ENCODE peak calls at places on chromosomes 2 and 18, in five cellular contexts. One of them, this sample, is unnamed.

GRCh38 chr2:84704505-84705244 is 176.2 kb downstream of the TRABD2A start:
- DNase-seq in tibial nerve: no peak
- DNase-seq in HEK293T: no peak
- DNase-seq in activated CD4-positive, alpha-beta T cell treated with anti-CD3 and anti-CD28 coated beads, Interleukin-2, amount 10 ng/mL, durations not matched to agents 7 days and 5 days: no peak
- DNase-seq in activated CD8-positive, alpha-beta memory T cell treated with anti-CD3 and anti-CD28 coated beads for 1 hour: no peak
- DNase-seq in this sample: no peak

GRCh38 chr2:176562359-176563043 is 293.3 kb downstream of the MTX2 start:
- DNase-seq in tibial nerve: no peak
- DNase-seq in HEK293T: no peak
- DNase-seq in activated CD4-positive, alpha-beta T cell treated with anti-CD3 and anti-CD28 coated beads, Interleukin-2, amount 10 ng/mL, durations not matched to agents 7 days and 5 days: no peak
- DNase-seq in activated CD8-positive, alpha-beta memory T cell treated with anti-CD3 and anti-CD28 coated beads for 1 hour: no peak
- DNase-seq in this sample: peak; percentile 55

GRCh38 chr2:133600231-133600630 is 32.0 kb upstream of the NCKAP5 start:
- DNase-seq in tibial nerve: no peak
- DNase-seq in HEK293T: no peak
- DNase-seq in activated CD4-positive, alpha-beta T cell treated with anti-CD3 and anti-CD28 coated beads, Interleukin-2, amount 10 ng/mL, durations not matched to agents 7 days and 5 days: no peak
- DNase-seq in activated CD8-positive, alpha-beta memory T cell treated with anti-CD3 and anti-CD28 coated beads for 1 hour: no peak
- DNase-seq in this sample: no peak

GRCh38 chr2:39435974-39436591 is 1.0 kb downstream of the MAP4K3 start:
- DNase-seq in tibial nerve: peak; percentile 22
- DNase-seq in HEK293T: no peak
- DNase-seq in activated CD4-positive, alpha-beta T cell treated with anti-CD3 and anti-CD28 coated beads, Interleukin-2, amount 10 ng/mL, durations not matched to agents 7 days and 5 days: no peak
- DNase-seq in activated CD8-positive, alpha-beta memory T cell treated with anti-CD3 and anti-CD28 coated beads for 1 hour: no peak
- DNase-seq in this sample: no peak

GRCh38 chr2:237207641-237208040 is 122.0 kb downstream of the COPS8 start:
- DNase-seq in tibial nerve: peak; percentile 48
- DNase-seq in HEK293T: no peak
- DNase-seq in activated CD4-positive, alpha-beta T cell treated with anti-CD3 and anti-CD28 coated beads, Interleukin-2, amount 10 ng/mL, durations not matched to agents 7 days and 5 days: no peak
- DNase-seq in activated CD8-positive, alpha-beta memory T cell treated with anti-CD3 and anti-CD28 coated beads for 1 hour: no peak
- DNase-seq in this sample: peak; percentile 70

GRCh38 chr18:48580782-48581181 is 42.0 kb downstream of the CTIF start:
- DNase-seq in tibial nerve: no peak
- DNase-seq in HEK293T: no peak
- DNase-seq in activated CD4-positive, alpha-beta T cell treated with anti-CD3 and anti-CD28 coated beads, Interleukin-2, amount 10 ng/mL, durations not matched to agents 7 days and 5 days: no peak
- DNase-seq in activated CD8-positive, alpha-beta memory T cell treated with anti-CD3 and anti-CD28 coated beads for 1 hour: no peak
- DNase-seq in this sample: no peak

GRCh38 chr18:22285299-22286140 is 116.1 kb downstream of the GATA6 start:
- DNase-seq in tibial nerve: no peak
- DNase-seq in HEK293T: no peak
- DNase-seq in activated CD4-positive, alpha-beta T cell treated with anti-CD3 and anti-CD28 coated beads, Interleukin-2, amount 10 ng/mL, durations not matched to agents 7 days and 5 days: no peak
- DNase-seq in activated CD8-positive, alpha-beta memory T cell treated with anti-CD3 and anti-CD28 coated beads for 1 hour: no peak
- DNase-seq in this sample: no peak

GRCh38 chr2:102037681-102038080 is 45.9 kb downstream of the IL1R2 start:
- DNase-seq in tibial nerve: peak; percentile 52
- DNase-seq in HEK293T: no peak
- DNase-seq in activated CD4-positive, alpha-beta T cell treated with anti-CD3 and anti-CD28 coated beads, Interleukin-2, amount 10 ng/mL, durations not matched to agents 7 days and 5 days: no peak
- DNase-seq in activated CD8-positive, alpha-beta memory T cell treated with anti-CD3 and anti-CD28 coated beads for 1 hour: no peak
- DNase-seq in this sample: peak; percentile 74

GRCh38 chr2:237236188-237236587 is 150.5 kb downstream of the COPS8 start:
- DNase-seq in tibial nerve: no peak
- DNase-seq in HEK293T: no peak
- DNase-seq in activated CD4-positive, alpha-beta T cell treated with anti-CD3 and anti-CD28 coated beads, Interleukin-2, amount 10 ng/mL, durations not matched to agents 7 days and 5 days: no peak
- DNase-seq in activated CD8-positive, alpha-beta memory T cell treated with anti-CD3 and anti-CD28 coated beads for 1 hour: no peak
- DNase-seq in this sample: no peak

GRCh38 chr2:70907130-70907756 is 28.5 kb upstream of the ATP6V1B1 start:
- DNase-seq in tibial nerve: no peak
- DNase-seq in HEK293T: no peak
- DNase-seq in activated CD4-positive, alpha-beta T cell treated with anti-CD3 and anti-CD28 coated beads, Interleukin-2, amount 10 ng/mL, durations not matched to agents 7 days and 5 days: no peak
- DNase-seq in activated CD8-positive, alpha-beta memory T cell treated with anti-CD3 and anti-CD28 coated beads for 1 hour: no peak
- DNase-seq in this sample: peak; percentile 9

GRCh38 chr18:7524786-7525185 is 42.3 kb upstream of the PTPRM start:
- DNase-seq in tibial nerve: no peak
- DNase-seq in HEK293T: no peak
- DNase-seq in activated CD4-positive, alpha-beta T cell treated with anti-CD3 and anti-CD28 coated beads, Interleukin-2, amount 10 ng/mL, durations not matched to agents 7 days and 5 days: no peak
- DNase-seq in activated CD8-positive, alpha-beta memory T cell treated with anti-CD3 and anti-CD28 coated beads for 1 hour: no peak
- DNase-seq in this sample: peak; percentile 28

GRCh38 chr2:240393831-240394410 is 41.5 kb upstream of the GPC1 start:
- DNase-seq in tibial nerve: no peak
- DNase-seq in HEK293T: no peak
- DNase-seq in activated CD4-positive, alpha-beta T cell treated with anti-CD3 and anti-CD28 coated beads, Interleukin-2, amount 10 ng/mL, durations not matched to agents 7 days and 5 days: no peak
- DNase-seq in activated CD8-positive, alpha-beta memory T cell treated with anti-CD3 and anti-CD28 coated beads for 1 hour: no peak
- DNase-seq in this sample: peak; percentile 70

GRCh38 chr2:236049981-236050380 is 118.2 kb downstream of the GBX2 start:
- DNase-seq in tibial nerve: no peak
- DNase-seq in HEK293T: no peak
- DNase-seq in activated CD4-positive, alpha-beta T cell treated with anti-CD3 and anti-CD28 coated beads, Interleukin-2, amount 10 ng/mL, durations not matched to agents 7 days and 5 days: peak; percentile 26
- DNase-seq in activated CD8-positive, alpha-beta memory T cell treated with anti-CD3 and anti-CD28 coated beads for 1 hour: no peak
- DNase-seq in this sample: no peak

GRCh38 chr2:168456526-168457176 is 579 bp downstream of the CERS6 start:
- DNase-seq in tibial nerve: no peak
- DNase-seq in HEK293T: peak; percentile 55
- DNase-seq in activated CD4-positive, alpha-beta T cell treated with anti-CD3 and anti-CD28 coated beads, Interleukin-2, amount 10 ng/mL, durations not matched to agents 7 days and 5 days: peak; percentile 45
- DNase-seq in activated CD8-positive, alpha-beta memory T cell treated with anti-CD3 and anti-CD28 coated beads for 1 hour: peak; percentile 10
- DNase-seq in this sample: no peak

GRCh38 chr2:160157861-160158813 is 41.9 kb downstream of the ITGB6 start:
- DNase-seq in tibial nerve: no peak
- DNase-seq in HEK293T: no peak
- DNase-seq in activated CD4-positive, alpha-beta T cell treated with anti-CD3 and anti-CD28 coated beads, Interleukin-2, amount 10 ng/mL, durations not matched to agents 7 days and 5 days: no peak
- DNase-seq in activated CD8-positive, alpha-beta memory T cell treated with anti-CD3 and anti-CD28 coated beads for 1 hour: no peak
- DNase-seq in this sample: peak; percentile 57

GRCh38 chr2:219525533-219526232 is 11.4 kb downstream of the ASIC4 start:
- DNase-seq in tibial nerve: no peak
- DNase-seq in HEK293T: no peak
- DNase-seq in activated CD4-positive, alpha-beta T cell treated with anti-CD3 and anti-CD28 coated beads, Interleukin-2, amount 10 ng/mL, durations not matched to agents 7 days and 5 days: no peak
- DNase-seq in activated CD8-positive, alpha-beta memory T cell treated with anti-CD3 and anti-CD28 coated beads for 1 hour: no peak
- DNase-seq in this sample: no peak

GRCh38 chr18:62505669-62506494 is 16.9 kb upstream of the ZCCHC2 start:
- DNase-seq in tibial nerve: no peak
- DNase-seq in HEK293T: no peak
- DNase-seq in activated CD4-positive, alpha-beta T cell treated with anti-CD3 and anti-CD28 coated beads, Interleukin-2, amount 10 ng/mL, durations not matched to agents 7 days and 5 days: peak; percentile 43
- DNase-seq in activated CD8-positive, alpha-beta memory T cell treated with anti-CD3 and anti-CD28 coated beads for 1 hour: no peak
- DNase-seq in this sample: no peak

GRCh38 chr18:7821784-7822183 is 254.7 kb downstream of the PTPRM start:
- DNase-seq in tibial nerve: no peak
- DNase-seq in HEK293T: no peak
- DNase-seq in activated CD4-positive, alpha-beta T cell treated with anti-CD3 and anti-CD28 coated beads, Interleukin-2, amount 10 ng/mL, durations not matched to agents 7 days and 5 days: no peak
- DNase-seq in activated CD8-positive, alpha-beta memory T cell treated with anti-CD3 and anti-CD28 coated beads for 1 hour: no peak
- DNase-seq in this sample: no peak

GRCh38 chr2:38533180-38533579 is 69.5 kb downstream of the HNRNPLL start:
- DNase-seq in tibial nerve: no peak
- DNase-seq in HEK293T: no peak
- DNase-seq in activated CD4-positive, alpha-beta T cell treated with anti-CD3 and anti-CD28 coated beads, Interleukin-2, amount 10 ng/mL, durations not matched to agents 7 days and 5 days: no peak
- DNase-seq in activated CD8-positive, alpha-beta memory T cell treated with anti-CD3 and anti-CD28 coated beads for 1 hour: no peak
- DNase-seq in this sample: no peak

GRCh38 chr18:26386421-26386820 is 160.2 kb downstream of the TAF4B start:
- DNase-seq in tibial nerve: no peak
- DNase-seq in HEK293T: no peak
- DNase-seq in activated CD4-positive, alpha-beta T cell treated with anti-CD3 and anti-CD28 coated beads, Interleukin-2, amount 10 ng/mL, durations not matched to agents 7 days and 5 days: no peak
- DNase-seq in activated CD8-positive, alpha-beta memory T cell treated with anti-CD3 and anti-CD28 coated beads for 1 hour: no peak
- DNase-seq in this sample: peak; percentile 32

GRCh38 chr2:222451270-222451674 is 26.9 kb downstream of the SGPP2 start:
- DNase-seq in tibial nerve: no peak
- DNase-seq in HEK293T: no peak
- DNase-seq in activated CD4-positive, alpha-beta T cell treated with anti-CD3 and anti-CD28 coated beads, Interleukin-2, amount 10 ng/mL, durations not matched to agents 7 days and 5 days: no peak
- DNase-seq in activated CD8-positive, alpha-beta memory T cell treated with anti-CD3 and anti-CD28 coated beads for 1 hour: no peak
- DNase-seq in this sample: no peak

GRCh38 chr2:212414699-212415309 is 123.8 kb downstream of the ERBB4 start:
- DNase-seq in tibial nerve: no peak
- DNase-seq in HEK293T: no peak
- DNase-seq in activated CD4-positive, alpha-beta T cell treated with anti-CD3 and anti-CD28 coated beads, Interleukin-2, amount 10 ng/mL, durations not matched to agents 7 days and 5 days: no peak
- DNase-seq in activated CD8-positive, alpha-beta memory T cell treated with anti-CD3 and anti-CD28 coated beads for 1 hour: no peak
- DNase-seq in this sample: no peak

GRCh38 chr2:175811966-175812365 is 190.1 kb downstream of the LNPK start:
- DNase-seq in tibial nerve: no peak
- DNase-seq in HEK293T: no peak
- DNase-seq in activated CD4-positive, alpha-beta T cell treated with anti-CD3 and anti-CD28 coated beads, Interleukin-2, amount 10 ng/mL, durations not matched to agents 7 days and 5 days: no peak
- DNase-seq in activated CD8-positive, alpha-beta memory T cell treated with anti-CD3 and anti-CD28 coated beads for 1 hour: no peak
- DNase-seq in this sample: no peak

GRCh38 chr2:73856214-73856613 is 27.5 kb downstream of the STAMBP start:
- DNase-seq in tibial nerve: no peak
- DNase-seq in HEK293T: no peak
- DNase-seq in activated CD4-positive, alpha-beta T cell treated with anti-CD3 and anti-CD28 coated beads, Interleukin-2, amount 10 ng/mL, durations not matched to agents 7 days and 5 days: no peak
- DNase-seq in activated CD8-positive, alpha-beta memory T cell treated with anti-CD3 and anti-CD28 coated beads for 1 hour: no peak
- DNase-seq in this sample: peak; percentile 52

GRCh38 chr18:48663931-48664847 is 125.4 kb downstream of the CTIF start:
- DNase-seq in tibial nerve: peak; percentile 83
- DNase-seq in HEK293T: peak; percentile 74
- DNase-seq in activated CD4-positive, alpha-beta T cell treated with anti-CD3 and anti-CD28 coated beads, Interleukin-2, amount 10 ng/mL, durations not matched to agents 7 days and 5 days: peak; percentile 60
- DNase-seq in activated CD8-positive, alpha-beta memory T cell treated with anti-CD3 and anti-CD28 coated beads for 1 hour: peak; percentile 27
- DNase-seq in this sample: no peak

GRCh38 chr2:489084-489483 is 188.1 kb downstream of the TMEM18 start:
- DNase-seq in tibial nerve: no peak
- DNase-seq in HEK293T: no peak
- DNase-seq in activated CD4-positive, alpha-beta T cell treated with anti-CD3 and anti-CD28 coated beads, Interleukin-2, amount 10 ng/mL, durations not matched to agents 7 days and 5 days: no peak
- DNase-seq in activated CD8-positive, alpha-beta memory T cell treated with anti-CD3 and anti-CD28 coated beads for 1 hour: no peak
- DNase-seq in this sample: no peak

GRCh38 chr2:86633094-86633740 is 9.6 kb upstream of the RNF103 start:
- DNase-seq in tibial nerve: no peak
- DNase-seq in HEK293T: no peak
- DNase-seq in activated CD4-positive, alpha-beta T cell treated with anti-CD3 and anti-CD28 coated beads, Interleukin-2, amount 10 ng/mL, durations not matched to agents 7 days and 5 days: no peak
- DNase-seq in activated CD8-positive, alpha-beta memory T cell treated with anti-CD3 and anti-CD28 coated beads for 1 hour: no peak
- DNase-seq in this sample: no peak

GRCh38 chr2:226487573-226487972 is 312.0 kb downstream of the IRS1 start:
- DNase-seq in tibial nerve: no peak
- DNase-seq in HEK293T: no peak
- DNase-seq in activated CD4-positive, alpha-beta T cell treated with anti-CD3 and anti-CD28 coated beads, Interleukin-2, amount 10 ng/mL, durations not matched to agents 7 days and 5 days: no peak
- DNase-seq in activated CD8-positive, alpha-beta memory T cell treated with anti-CD3 and anti-CD28 coated beads for 1 hour: no peak
- DNase-seq in this sample: no peak

GRCh38 chr2:106970471-106971261 is 84.7 kb upstream of the ST6GAL2 start:
- DNase-seq in tibial nerve: no peak
- DNase-seq in HEK293T: no peak
- DNase-seq in activated CD4-positive, alpha-beta T cell treated with anti-CD3 and anti-CD28 coated beads, Interleukin-2, amount 10 ng/mL, durations not matched to agents 7 days and 5 days: no peak
- DNase-seq in activated CD8-positive, alpha-beta memory T cell treated with anti-CD3 and anti-CD28 coated beads for 1 hour: no peak
- DNase-seq in this sample: peak; percentile 86

GRCh38 chr2:25076749-25077148 is 34.9 kb downstream of the EFR3B start:
- DNase-seq in tibial nerve: no peak
- DNase-seq in HEK293T: no peak
- DNase-seq in activated CD4-positive, alpha-beta T cell treated with anti-CD3 and anti-CD28 coated beads, Interleukin-2, amount 10 ng/mL, durations not matched to agents 7 days and 5 days: no peak
- DNase-seq in activated CD8-positive, alpha-beta memory T cell treated with anti-CD3 and anti-CD28 coated beads for 1 hour: no peak
- DNase-seq in this sample: no peak

GRCh38 chr18:78518805-78519204 is 460.8 kb upstream of the SALL3 start:
- DNase-seq in tibial nerve: no peak
- DNase-seq in HEK293T: no peak
- DNase-seq in activated CD4-positive, alpha-beta T cell treated with anti-CD3 and anti-CD28 coated beads, Interleukin-2, amount 10 ng/mL, durations not matched to agents 7 days and 5 days: no peak
- DNase-seq in activated CD8-positive, alpha-beta memory T cell treated with anti-CD3 and anti-CD28 coated beads for 1 hour: no peak
- DNase-seq in this sample: no peak

GRCh38 chr2:9310390-9310789 is 103.8 kb downstream of the ASAP2 start:
- DNase-seq in tibial nerve: peak; percentile 73
- DNase-seq in HEK293T: no peak
- DNase-seq in activated CD4-positive, alpha-beta T cell treated with anti-CD3 and anti-CD28 coated beads, Interleukin-2, amount 10 ng/mL, durations not matched to agents 7 days and 5 days: no peak
- DNase-seq in activated CD8-positive, alpha-beta memory T cell treated with anti-CD3 and anti-CD28 coated beads for 1 hour: no peak
- DNase-seq in this sample: peak; percentile 90

GRCh38 chr18:323253-323622 is 55.4 kb upstream of the THOC1 start:
- DNase-seq in tibial nerve: no peak
- DNase-seq in HEK293T: no peak
- DNase-seq in activated CD4-positive, alpha-beta T cell treated with anti-CD3 and anti-CD28 coated beads, Interleukin-2, amount 10 ng/mL, durations not matched to agents 7 days and 5 days: no peak
- DNase-seq in activated CD8-positive, alpha-beta memory T cell treated with anti-CD3 and anti-CD28 coated beads for 1 hour: no peak
- DNase-seq in this sample: peak; percentile 33

This sample was measured in brain microvascular endothelial cell.